ENCODE peak calls at places on chromosomes 13 and 19, in six cellular contexts. One of them, this sample, is unnamed.

GRCh38 chr19:4441994-4442845 is 15.4 kb downstream of the UBXN6 start:
- ATAC-seq in Panc1: no peak
- ATAC-seq in K562: peak; percentile 12
- ATAC-seq in GM23338: no peak
- ATAC-seq in HCT116: no peak
- ATAC-seq in HepG2: no peak
- ATAC-seq in this sample: peak; percentile 9

GRCh38 chr13:99988469-99989375 is 7.1 kb downstream of the ZIC2 start:
- ATAC-seq in HepG2: no peak
- ATAC-seq in K562: no peak
- ATAC-seq in Panc1: no peak
- ATAC-seq in GM23338: peak; percentile 15
- ATAC-seq in HCT116: no peak
- ATAC-seq in this sample: no peak

GRCh38 chr19:7333198-7334118 is 15.3 kb upstream of the ARHGEF18 start:
- ATAC-seq in GM23338: no peak
- ATAC-seq in HepG2: no peak
- ATAC-seq in Panc1: no peak
- ATAC-seq in HCT116: no peak
- ATAC-seq in K562: no peak
- ATAC-seq in this sample: no peak

GRCh38 chr13:67951431-67951830 is 721.3 kb upstream of the PCDH9 start:
- ATAC-seq in HepG2: no peak
- ATAC-seq in Panc1: no peak
- ATAC-seq in K562: no peak
- ATAC-seq in HCT116: no peak
- ATAC-seq in GM23338: no peak
- ATAC-seq in this sample: no peak

GRCh38 chr19:5038631-5039271 is 69.8 kb downstream of the KDM4B start:
- ATAC-seq in Panc1: peak; percentile 50
- ATAC-seq in HCT116: peak; percentile 87
- ATAC-seq in GM23338: peak; percentile 67
- ATAC-seq in HepG2: peak; percentile 59
- ATAC-seq in K562: peak; percentile 75
- ATAC-seq in this sample: peak; percentile 46

GRCh38 chr13:44331446-44331845 is 42.2 kb upstream of the SERP2 start:
- ATAC-seq in GM23338: no peak
- ATAC-seq in Panc1: no peak
- ATAC-seq in HepG2: no peak
- ATAC-seq in K562: no peak
- ATAC-seq in HCT116: peak; percentile 61
- ATAC-seq in this sample: peak; percentile 28

GRCh38 chr19:33622809-33623511 is 1.2 kb downstream of the CHST8 start:
- ATAC-seq in K562: no peak
- ATAC-seq in HCT116: no peak
- ATAC-seq in HepG2: no peak
- ATAC-seq in Panc1: no peak
- ATAC-seq in GM23338: peak; percentile 30
- ATAC-seq in this sample: no peak

GRCh38 chr19:15948223-15949058 is at the start of gene OR10H4:
- ATAC-seq in Panc1: no peak
- ATAC-seq in K562: no peak
- ATAC-seq in GM23338: no peak
- ATAC-seq in HCT116: no peak
- ATAC-seq in HepG2: no peak
- ATAC-seq in this sample: no peak

GRCh38 chr13:23427342-23428182 is 5.9 kb downstream of the SACS start:
- ATAC-seq in Panc1: peak; percentile 83
- ATAC-seq in K562: no peak
- ATAC-seq in GM23338: peak; percentile 25
- ATAC-seq in HCT116: no peak
- ATAC-seq in HepG2: no peak
- ATAC-seq in this sample: peak; percentile 92

GRCh38 chr19:5102520-5102919 is 133.6 kb downstream of the KDM4B start:
- ATAC-seq in GM23338: no peak
- ATAC-seq in Panc1: no peak
- ATAC-seq in HepG2: no peak
- ATAC-seq in K562: no peak
- ATAC-seq in HCT116: no peak
- ATAC-seq in this sample: no peak

GRCh38 chr13:59951011-59951410 is 212.7 kb downstream of the DIAPH3 start:
- ATAC-seq in GM23338: no peak
- ATAC-seq in K562: no peak
- ATAC-seq in HepG2: no peak
- ATAC-seq in Panc1: no peak
- ATAC-seq in HCT116: no peak
- ATAC-seq in this sample: no peak

DNA sequence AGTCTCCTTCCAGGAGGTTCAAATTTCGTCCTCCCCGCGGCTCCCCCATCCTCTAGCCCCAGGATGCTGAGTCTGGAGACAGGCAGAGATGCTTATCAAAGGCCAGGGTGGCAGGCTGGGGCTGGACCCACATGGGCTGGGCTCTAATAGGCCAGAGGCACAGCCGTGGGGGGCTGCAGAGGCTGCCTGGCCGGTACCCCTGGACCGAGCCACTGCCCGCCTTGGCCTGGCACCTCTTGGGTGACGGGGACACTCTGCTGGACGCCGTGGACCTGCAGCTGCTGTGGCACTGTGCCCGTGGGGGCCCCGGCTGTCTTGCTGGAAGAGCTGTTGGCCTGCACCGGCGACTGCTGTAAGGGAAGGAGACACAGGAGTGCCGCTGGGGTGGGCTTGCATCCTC is 25.8 kb downstream of the RFX1 start:
- ATAC-seq in HCT116: no peak
- ATAC-seq in GM23338: no peak
- ATAC-seq in Panc1: no peak
- ATAC-seq in HepG2: no peak
- ATAC-seq in K562: no peak
- ATAC-seq in this sample: no peak
- H3K4me1 ChIP-seq in HCT116: no peaks in the 10 kb centered on the region
- H3K4me1 ChIP-seq in GM23338: peaks cover 26% of the 10 kb centered on the region
- H3K4me1 ChIP-seq in Panc1: no peaks in the 10 kb centered on the region
- H3K4me1 ChIP-seq in HepG2: peaks cover 8% of the 10 kb centered on the region
- H3K4me1 ChIP-seq in K562: no peaks in the 10 kb centered on the region
- H3K4me1 ChIP-seq in this sample: peaks cover 16% of the 10 kb centered on the region

GRCh38 chr13:92221916-92222315 is 823.5 kb downstream of the GPC5 start:
- ATAC-seq in HCT116: no peak
- ATAC-seq in K562: no peak
- ATAC-seq in GM23338: no peak
- ATAC-seq in HepG2: no peak
- ATAC-seq in Panc1: no peak
- ATAC-seq in this sample: no peak

GRCh38 chr13:92225861-92226260 is 827.4 kb downstream of the GPC5 start:
- ATAC-seq in HepG2: no peak
- ATAC-seq in Panc1: no peak
- ATAC-seq in HCT116: no peak
- ATAC-seq in K562: no peak
- ATAC-seq in GM23338: no peak
- ATAC-seq in this sample: no peak

GRCh38 chr13:92224052-92224821 is 825.8 kb downstream of the GPC5 start:
- ATAC-seq in HepG2: no peak
- ATAC-seq in Panc1: no peak
- ATAC-seq in K562: no peak
- ATAC-seq in GM23338: no peak
- ATAC-seq in HCT116: no peak
- ATAC-seq in this sample: peak; percentile 86

GRCh38 chr13:92224825-92225224 is 826.4 kb downstream of the GPC5 start:
- ATAC-seq in HepG2: no peak
- ATAC-seq in Panc1: no peak
- ATAC-seq in GM23338: no peak
- ATAC-seq in K562: no peak
- ATAC-seq in HCT116: no peak
- ATAC-seq in this sample: peak; percentile 48
- TF ChIP-seq POLR2AphosphoS5 in HepG2: no peak
- TF ChIP-seq POLR2AphosphoS5 in Panc1: no peak
- TF ChIP-seq POLR2AphosphoS5 in GM23338: no peak
- TF ChIP-seq POLR2AphosphoS5 in K562: no peak
- TF ChIP-seq POLR2AphosphoS5 in HCT116: no peak
- TF ChIP-seq POLR2AphosphoS5 in this sample: no peak

GRCh38 chr13:98513837-98514236 is 63.1 kb downstream of the STK24 start:
- ATAC-seq in HepG2: no peak
- ATAC-seq in HCT116: no peak
- ATAC-seq in GM23338: no peak
- ATAC-seq in K562: no peak
- ATAC-seq in Panc1: no peak
- ATAC-seq in this sample: no peak
- H3K4me1 ChIP-seq in HepG2: peaks cover 40% of the 10 kb centered on the region
- H3K4me1 ChIP-seq in HCT116: peaks cover 27% of the 10 kb centered on the region
- H3K4me1 ChIP-seq in GM23338: peaks cover 13% of the 10 kb centered on the region
- H3K4me1 ChIP-seq in K562: peaks cover 38% of the 10 kb centered on the region
- H3K4me1 ChIP-seq in Panc1: peaks cover 4% of the 10 kb centered on the region
- H3K4me1 ChIP-seq in this sample: peaks cover 10% of the 10 kb centered on the region

DNA sequence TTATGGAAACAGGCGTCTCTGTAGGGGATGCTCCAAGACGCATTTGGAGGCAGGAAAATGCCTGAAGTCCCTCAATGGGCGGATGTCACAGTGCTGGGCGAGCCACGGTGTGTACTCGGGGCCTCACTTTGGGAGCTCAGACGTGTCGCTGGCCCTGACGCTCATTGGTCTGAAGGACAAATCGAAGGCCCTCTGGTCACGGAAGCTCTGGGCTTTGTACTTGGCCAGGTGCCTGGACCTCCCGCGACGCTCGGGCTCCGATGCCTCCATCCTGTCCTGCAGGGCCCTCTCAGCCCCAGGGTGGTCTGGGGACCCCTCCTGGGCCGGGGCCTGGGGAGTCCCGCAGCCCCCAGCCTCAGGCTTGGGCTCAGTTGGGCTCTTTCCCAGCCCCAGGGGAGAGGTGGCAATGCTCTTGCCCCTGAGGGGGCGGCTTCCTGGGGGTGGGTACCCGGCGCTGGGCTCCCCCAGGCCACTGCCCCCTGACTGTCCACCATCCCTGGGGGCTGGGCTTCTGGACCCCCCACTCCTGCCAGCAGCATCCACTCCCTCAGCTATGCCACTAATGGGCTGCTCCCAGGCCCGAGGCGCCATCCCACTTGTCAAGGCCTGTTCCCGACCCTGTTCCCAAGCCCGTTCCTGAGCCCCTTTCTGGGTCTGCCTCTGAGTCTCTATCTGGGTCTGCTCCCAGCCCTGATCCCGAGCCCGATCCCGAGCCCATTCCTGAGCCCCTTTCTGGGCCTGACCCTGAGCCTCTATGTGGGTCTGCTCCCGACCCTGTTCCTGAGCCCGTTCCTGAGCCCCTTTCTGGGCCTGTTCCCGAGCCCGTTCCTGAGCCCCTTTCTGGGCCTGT is 39.5 kb upstream of the GRTP1 start:
- ATAC-seq in Panc1: no peak
- ATAC-seq in HCT116: no peak
- ATAC-seq in GM23338: no peak
- ATAC-seq in K562: no peak
- ATAC-seq in HepG2: peak; percentile 48
- ATAC-seq in this sample: no peak
- TF ChIP-seq POLR2AphosphoS5 in Panc1: no peak
- TF ChIP-seq POLR2AphosphoS5 in HCT116: no peak
- TF ChIP-seq POLR2AphosphoS5 in GM23338: no peak
- TF ChIP-seq POLR2AphosphoS5 in K562: no peak
- TF ChIP-seq POLR2AphosphoS5 in HepG2: no peak
- TF ChIP-seq POLR2AphosphoS5 in this sample: no peak

GRCh38 chr13:37934339-37935191 is 65.0 kb upstream of the TRPC4 start:
- ATAC-seq in HepG2: no peak
- ATAC-seq in Panc1: no peak
- ATAC-seq in HCT116: no peak
- ATAC-seq in GM23338: peak; percentile 92
- ATAC-seq in K562: no peak
- ATAC-seq in this sample: no peak
- H3K4me1 ChIP-seq in HepG2: no peaks in the 10 kb centered on the region
- H3K4me1 ChIP-seq in Panc1: no peaks in the 10 kb centered on the region
- H3K4me1 ChIP-seq in HCT116: no peaks in the 10 kb centered on the region
- H3K4me1 ChIP-seq in GM23338: no peaks in the 10 kb centered on the region
- H3K4me1 ChIP-seq in K562: peaks cover under 1% of the 10 kb centered on the region
- H3K4me1 ChIP-seq in this sample: no peaks in the 10 kb centered on the region

GRCh38 chr13:111516712-111517640 is 196.5 kb downstream of the TEX29 start:
- ATAC-seq in Panc1: peak; percentile 77
- ATAC-seq in HepG2: peak; percentile 49
- ATAC-seq in GM23338: peak; percentile 13
- ATAC-seq in HCT116: peak; percentile 25
- ATAC-seq in K562: no peak
- ATAC-seq in this sample: no peak
- TF ChIP-seq POLR2AphosphoS5 in Panc1: no peak
- TF ChIP-seq POLR2AphosphoS5 in HepG2: no peak
- TF ChIP-seq POLR2AphosphoS5 in GM23338: no peak
- TF ChIP-seq POLR2AphosphoS5 in HCT116: no peak
- TF ChIP-seq POLR2AphosphoS5 in K562: no peak
- TF ChIP-seq POLR2AphosphoS5 in this sample: no peak

DNA sequence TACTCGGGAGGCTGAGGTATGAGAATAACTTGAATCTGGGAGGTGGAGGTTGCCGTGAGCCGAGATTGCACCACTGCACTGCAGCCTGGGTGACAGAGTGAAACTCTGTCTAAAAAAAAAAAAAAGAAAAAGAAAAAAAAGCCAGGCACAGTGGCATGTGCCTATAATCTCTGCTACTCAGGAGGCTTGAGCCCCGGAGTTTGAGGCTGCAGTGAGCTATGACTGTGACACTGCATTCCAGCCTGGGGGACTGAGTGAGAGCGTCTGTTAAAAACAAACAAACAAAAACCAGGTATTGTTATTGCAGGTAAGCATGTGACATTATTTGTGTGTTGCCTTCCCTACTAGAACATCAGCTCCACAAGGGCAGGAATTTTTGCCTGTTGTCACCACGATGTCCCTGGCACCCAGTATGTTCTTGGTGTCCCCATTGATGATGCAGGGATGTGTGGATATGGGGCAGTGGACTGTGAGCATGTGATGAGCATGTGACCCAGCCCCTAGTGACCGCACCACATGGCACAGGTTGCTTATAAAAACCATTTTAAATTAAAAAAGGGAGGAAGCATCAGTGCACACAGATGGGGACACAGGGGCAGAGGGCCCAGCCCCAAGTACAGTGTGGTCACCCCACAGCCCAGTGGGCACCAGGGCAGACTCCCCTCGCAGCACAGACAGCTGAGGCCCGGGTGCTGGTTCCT is 1.6 kb upstream of the KANK2 start:
- ATAC-seq in HCT116: no peak
- ATAC-seq in GM23338: no peak
- ATAC-seq in Panc1: no peak
- ATAC-seq in HepG2: no peak
- ATAC-seq in K562: no peak
- ATAC-seq in this sample: no peak
- H3K4me1 ChIP-seq in HCT116: peaks cover 36% of the 10 kb centered on the region
- H3K4me1 ChIP-seq in GM23338: peaks cover 8% of the 10 kb centered on the region
- H3K4me1 ChIP-seq in Panc1: peaks cover 28% of the 10 kb centered on the region
- H3K4me1 ChIP-seq in HepG2: peaks cover 18% of the 10 kb centered on the region
- H3K4me1 ChIP-seq in K562: peaks cover 20% of the 10 kb centered on the region
- H3K4me1 ChIP-seq in this sample: peaks cover 75% of the 10 kb centered on the region

GRCh38 chr19:10226376-10227214 is 4.5 kb downstream of the S1PR2 start:
- ATAC-seq in GM23338: no peak
- ATAC-seq in Panc1: no peak
- ATAC-seq in HCT116: no peak
- ATAC-seq in HepG2: no peak
- ATAC-seq in K562: no peak
- ATAC-seq in this sample: peak; percentile 86
- TF ChIP-seq POLR2AphosphoS5 in GM23338: no peak
- TF ChIP-seq POLR2AphosphoS5 in Panc1: no peak
- TF ChIP-seq POLR2AphosphoS5 in HCT116: no peak
- TF ChIP-seq POLR2AphosphoS5 in HepG2: no peak
- TF ChIP-seq POLR2AphosphoS5 in K562: no peak
- TF ChIP-seq POLR2AphosphoS5 in this sample: peak; percentile 93